ENCODE peak calls at places on chromosomes 7 and 10, in six cellular contexts. One of them, this sample, is unnamed.

GRCh38 chr10:93947524-93947923 is 46.2 kb upstream of the PLCE1 start:
- DNase-seq in GM19239: no peak
- DNase-seq in non-pigmented ciliary epithelial cell: no peak
- DNase-seq in head of caudate nucleus: no peak
- DNase-seq in psoas muscle: no peak
- DNase-seq in activated CD4-positive, alpha-beta T cell treated with anti-CD3 and anti-CD28 coated beads for 1 hour: no peak
- DNase-seq in this sample: no peak

GRCh38 chr10:69885379-69886156 is 83.9 kb downstream of the COL13A1 start:
- DNase-seq in GM19239: no peak
- DNase-seq in non-pigmented ciliary epithelial cell: no peak
- DNase-seq in head of caudate nucleus: no peak
- DNase-seq in psoas muscle: no peak
- DNase-seq in activated CD4-positive, alpha-beta T cell treated with anti-CD3 and anti-CD28 coated beads for 1 hour: no peak
- DNase-seq in this sample: no peak

GRCh38 chr7:106312099-106312871 is 27.5 kb upstream of the NAMPT start:
- DNase-seq in GM19239: no peak
- DNase-seq in non-pigmented ciliary epithelial cell: no peak
- DNase-seq in head of caudate nucleus: no peak
- DNase-seq in psoas muscle: no peak
- DNase-seq in activated CD4-positive, alpha-beta T cell treated with anti-CD3 and anti-CD28 coated beads for 1 hour: no peak
- DNase-seq in this sample: no peak

GRCh38 chr7:149753370-149754233 is 19.8 kb downstream of the ZNF467 start:
- DNase-seq in GM19239: no peak
- DNase-seq in non-pigmented ciliary epithelial cell: peak; percentile 5
- DNase-seq in head of caudate nucleus: no peak
- DNase-seq in psoas muscle: no peak
- DNase-seq in activated CD4-positive, alpha-beta T cell treated with anti-CD3 and anti-CD28 coated beads for 1 hour: no peak
- DNase-seq in this sample: peak; percentile 83

GRCh38 chr7:44449531-44449930 is 40.9 kb downstream of the NUDCD3 start:
- DNase-seq in GM19239: no peak
- DNase-seq in non-pigmented ciliary epithelial cell: no peak
- DNase-seq in head of caudate nucleus: no peak
- DNase-seq in psoas muscle: no peak
- DNase-seq in activated CD4-positive, alpha-beta T cell treated with anti-CD3 and anti-CD28 coated beads for 1 hour: no peak
- DNase-seq in this sample: no peak

GRCh38 chr10:33732176-33733025 is 397.9 kb upstream of the NRP1 start:
- DNase-seq in GM19239: no peak
- DNase-seq in non-pigmented ciliary epithelial cell: no peak
- DNase-seq in head of caudate nucleus: no peak
- DNase-seq in psoas muscle: no peak
- DNase-seq in activated CD4-positive, alpha-beta T cell treated with anti-CD3 and anti-CD28 coated beads for 1 hour: no peak
- DNase-seq in this sample: no peak

GRCh38 chr10:14585287-14586193 is 189.2 kb downstream of the FAM107B start:
- DNase-seq in GM19239: no peak
- DNase-seq in non-pigmented ciliary epithelial cell: no peak
- DNase-seq in head of caudate nucleus: no peak
- DNase-seq in psoas muscle: no peak
- DNase-seq in activated CD4-positive, alpha-beta T cell treated with anti-CD3 and anti-CD28 coated beads for 1 hour: no peak
- DNase-seq in this sample: no peak

GRCh38 chr7:134350682-134351081 is 34.0 kb upstream of the SLC35B4 start:
- DNase-seq in GM19239: no peak
- DNase-seq in non-pigmented ciliary epithelial cell: no peak
- DNase-seq in head of caudate nucleus: no peak
- DNase-seq in psoas muscle: no peak
- DNase-seq in activated CD4-positive, alpha-beta T cell treated with anti-CD3 and anti-CD28 coated beads for 1 hour: no peak
- DNase-seq in this sample: no peak

GRCh38 chr7:99473315-99473596 is 566 bp downstream of the ZNF789 start:
- DNase-seq in GM19239: peak; percentile 44
- DNase-seq in non-pigmented ciliary epithelial cell: peak; percentile 71
- DNase-seq in head of caudate nucleus: peak; percentile 19
- DNase-seq in psoas muscle: no peak
- DNase-seq in activated CD4-positive, alpha-beta T cell treated with anti-CD3 and anti-CD28 coated beads for 1 hour: no peak
- DNase-seq in this sample: no peak

GRCh38 chr7:92368741-92369140 is 78.5 kb upstream of the GATAD1 start:
- DNase-seq in GM19239: no peak
- DNase-seq in non-pigmented ciliary epithelial cell: no peak
- DNase-seq in head of caudate nucleus: peak; percentile 34
- DNase-seq in psoas muscle: no peak
- DNase-seq in activated CD4-positive, alpha-beta T cell treated with anti-CD3 and anti-CD28 coated beads for 1 hour: no peak
- DNase-seq in this sample: no peak

GRCh38 chr7:149286811-149287400 is 24.9 kb downstream of the ZNF783 start:
- DNase-seq in GM19239: no peak
- DNase-seq in non-pigmented ciliary epithelial cell: no peak
- DNase-seq in head of caudate nucleus: no peak
- DNase-seq in psoas muscle: no peak
- DNase-seq in activated CD4-positive, alpha-beta T cell treated with anti-CD3 and anti-CD28 coated beads for 1 hour: no peak
- DNase-seq in this sample: peak; percentile 65

GRCh38 chr10:85036661-85037060 is 708.3 kb downstream of the CCSER2 start:
- DNase-seq in GM19239: no peak
- DNase-seq in non-pigmented ciliary epithelial cell: no peak
- DNase-seq in head of caudate nucleus: no peak
- DNase-seq in psoas muscle: no peak
- DNase-seq in activated CD4-positive, alpha-beta T cell treated with anti-CD3 and anti-CD28 coated beads for 1 hour: no peak
- DNase-seq in this sample: no peak

GRCh38 chr7:3561908-3562307 is 260.9 kb downstream of the SDK1 start:
- DNase-seq in GM19239: no peak
- DNase-seq in non-pigmented ciliary epithelial cell: no peak
- DNase-seq in head of caudate nucleus: no peak
- DNase-seq in psoas muscle: no peak
- DNase-seq in activated CD4-positive, alpha-beta T cell treated with anti-CD3 and anti-CD28 coated beads for 1 hour: no peak
- DNase-seq in this sample: no peak

GRCh38 chr7:4837814-4838625 is 23.8 kb downstream of the PAPOLB start:
- DNase-seq in GM19239: no peak
- DNase-seq in non-pigmented ciliary epithelial cell: no peak
- DNase-seq in head of caudate nucleus: no peak
- DNase-seq in psoas muscle: no peak
- DNase-seq in activated CD4-positive, alpha-beta T cell treated with anti-CD3 and anti-CD28 coated beads for 1 hour: no peak
- DNase-seq in this sample: peak; percentile 70

GRCh38 chr7:94414481-94414880 is 19.8 kb downstream of the COL1A2 start:
- DNase-seq in GM19239: no peak
- DNase-seq in non-pigmented ciliary epithelial cell: no peak
- DNase-seq in head of caudate nucleus: no peak
- DNase-seq in psoas muscle: no peak
- DNase-seq in activated CD4-positive, alpha-beta T cell treated with anti-CD3 and anti-CD28 coated beads for 1 hour: no peak
- DNase-seq in this sample: no peak

GRCh38 chr7:64078699-64078994 is 33.4 kb downstream of the ZNF727 start:
- DNase-seq in GM19239: no peak
- DNase-seq in non-pigmented ciliary epithelial cell: no peak
- DNase-seq in head of caudate nucleus: no peak
- DNase-seq in psoas muscle: no peak
- DNase-seq in activated CD4-positive, alpha-beta T cell treated with anti-CD3 and anti-CD28 coated beads for 1 hour: no peak
- DNase-seq in this sample: no peak

GRCh38 chr7:143223784-143224183 is 1.9 kb downstream of the TAS2R40 start:
- DNase-seq in GM19239: no peak
- DNase-seq in non-pigmented ciliary epithelial cell: no peak
- DNase-seq in head of caudate nucleus: no peak
- DNase-seq in psoas muscle: no peak
- DNase-seq in activated CD4-positive, alpha-beta T cell treated with anti-CD3 and anti-CD28 coated beads for 1 hour: no peak
- DNase-seq in this sample: no peak

GRCh38 chr7:128755075-128755474 is 15.9 kb downstream of the CALU start:
- DNase-seq in GM19239: no peak
- DNase-seq in non-pigmented ciliary epithelial cell: no peak
- DNase-seq in head of caudate nucleus: no peak
- DNase-seq in psoas muscle: no peak
- DNase-seq in activated CD4-positive, alpha-beta T cell treated with anti-CD3 and anti-CD28 coated beads for 1 hour: no peak
- DNase-seq in this sample: no peak

GRCh38 chr10:4041531-4042096 is 256.6 kb upstream of the KLF6 start:
- DNase-seq in GM19239: no peak
- DNase-seq in non-pigmented ciliary epithelial cell: no peak
- DNase-seq in head of caudate nucleus: no peak
- DNase-seq in psoas muscle: no peak
- DNase-seq in activated CD4-positive, alpha-beta T cell treated with anti-CD3 and anti-CD28 coated beads for 1 hour: no peak
- DNase-seq in this sample: no peak

GRCh38 chr10:124738441-124738840 is 5.7 kb downstream of the FAM53B start:
- DNase-seq in GM19239: no peak
- DNase-seq in non-pigmented ciliary epithelial cell: no peak
- DNase-seq in head of caudate nucleus: no peak
- DNase-seq in psoas muscle: no peak
- DNase-seq in activated CD4-positive, alpha-beta T cell treated with anti-CD3 and anti-CD28 coated beads for 1 hour: no peak
- DNase-seq in this sample: peak; percentile 80

This sample was measured in lower leg skin.